ENCODE peak calls at places on chromosomes 5 and 9, in ten cellular contexts. One of them, this sample, is unnamed.

GRCh38 chr5:143140492-143141231 is 262.8 kb downstream of the NR3C1 start:
- DNase-seq in HCT116: no peak
- DNase-seq in transverse colon: peak
- DNase-seq in sigmoid colon: no peak
- DNase-seq in astrocyte: no peak
- DNase-seq in heart left ventricle: no peak
- DNase-seq in IMR-90: no peak
- DNase-seq in heart right ventricle: no peak
- DNase-seq in right atrium auricular region: no peak
- DNase-seq in fibroblast of lung: no peak
- DNase-seq in this sample: no peak

GRCh38 chr5:169384661-169385060 is 83.7 kb upstream of the SLIT3 start:
- DNase-seq in HCT116: no peak
- DNase-seq in transverse colon: no peak
- DNase-seq in sigmoid colon: no peak
- DNase-seq in astrocyte: peak
- DNase-seq in heart left ventricle: no peak
- DNase-seq in IMR-90: no peak
- DNase-seq in heart right ventricle: no peak
- DNase-seq in right atrium auricular region: no peak
- DNase-seq in fibroblast of lung: no peak
- DNase-seq in this sample: no peak

GRCh38 chr5:145637396-145637795 is 197.7 kb downstream of the PRELID2 start:
- DNase-seq in HCT116: no peak
- DNase-seq in transverse colon: no peak
- DNase-seq in sigmoid colon: no peak
- DNase-seq in astrocyte: peak
- DNase-seq in heart left ventricle: no peak
- DNase-seq in IMR-90: peak
- DNase-seq in heart right ventricle: no peak
- DNase-seq in right atrium auricular region: no peak
- DNase-seq in fibroblast of lung: peak
- DNase-seq in this sample: no peak

GRCh38 chr9:94101169-94101853 is 17.0 kb downstream of the PTPDC1 start:
- DNase-seq in HCT116: no peak
- DNase-seq in transverse colon: no peak
- DNase-seq in sigmoid colon: no peak
- DNase-seq in astrocyte: no peak
- DNase-seq in heart left ventricle: no peak
- DNase-seq in IMR-90: no peak
- DNase-seq in heart right ventricle: no peak
- DNase-seq in right atrium auricular region: no peak
- DNase-seq in fibroblast of lung: no peak
- DNase-seq in this sample: no peak

GRCh38 chr5:60229786-60230185 is 336.3 kb upstream of the PDE4D start:
- DNase-seq in HCT116: no peak
- DNase-seq in transverse colon: no peak
- DNase-seq in sigmoid colon: no peak
- DNase-seq in astrocyte: no peak
- DNase-seq in heart left ventricle: no peak
- DNase-seq in IMR-90: no peak
- DNase-seq in heart right ventricle: no peak
- DNase-seq in right atrium auricular region: no peak
- DNase-seq in fibroblast of lung: no peak
- DNase-seq in this sample: no peak

GRCh38 chr9:90842984-90843383 is 41.4 kb downstream of the SYK start:
- DNase-seq in HCT116: no peak
- DNase-seq in transverse colon: no peak
- DNase-seq in sigmoid colon: no peak
- DNase-seq in astrocyte: no peak
- DNase-seq in heart left ventricle: no peak
- DNase-seq in IMR-90: no peak
- DNase-seq in heart right ventricle: no peak
- DNase-seq in right atrium auricular region: no peak
- DNase-seq in fibroblast of lung: no peak
- DNase-seq in this sample: no peak

GRCh38 chr9:94967481-94967880 is 241.0 kb downstream of the AOPEP start:
- DNase-seq in HCT116: no peak
- DNase-seq in transverse colon: no peak
- DNase-seq in sigmoid colon: no peak
- DNase-seq in astrocyte: no peak
- DNase-seq in heart left ventricle: no peak
- DNase-seq in IMR-90: no peak
- DNase-seq in heart right ventricle: no peak
- DNase-seq in right atrium auricular region: no peak
- DNase-seq in fibroblast of lung: no peak
- DNase-seq in this sample: no peak

GRCh38 chr9:73565833-73566465 is 414.3 kb downstream of the ANXA1 start:
- DNase-seq in HCT116: no peak
- DNase-seq in transverse colon: no peak
- DNase-seq in sigmoid colon: no peak
- DNase-seq in astrocyte: peak
- DNase-seq in heart left ventricle: peak
- DNase-seq in IMR-90: no peak
- DNase-seq in heart right ventricle: peak
- DNase-seq in right atrium auricular region: no peak
- DNase-seq in fibroblast of lung: no peak
- DNase-seq in this sample: no peak

GRCh38 chr9:5493597-5494511 is 16.5 kb upstream of the PDCD1LG2 start:
- DNase-seq in HCT116: no peak
- DNase-seq in transverse colon: peak
- DNase-seq in sigmoid colon: no peak
- DNase-seq in astrocyte: peak
- DNase-seq in heart left ventricle: peak
- DNase-seq in IMR-90: peak
- DNase-seq in heart right ventricle: no peak
- DNase-seq in right atrium auricular region: no peak
- DNase-seq in fibroblast of lung: peak
- DNase-seq in this sample: no peak

GRCh38 chr9:124969401-124969800 is 28.5 kb upstream of the GOLGA1 start:
- DNase-seq in HCT116: no peak
- DNase-seq in transverse colon: no peak
- DNase-seq in sigmoid colon: no peak
- DNase-seq in astrocyte: no peak
- DNase-seq in heart left ventricle: no peak
- DNase-seq in IMR-90: no peak
- DNase-seq in heart right ventricle: no peak
- DNase-seq in right atrium auricular region: no peak
- DNase-seq in fibroblast of lung: no peak
- DNase-seq in this sample: no peak

GRCh38 chr5:56958595-56958994 is 6.7 kb upstream of the MIER3 start:
- DNase-seq in HCT116: no peak
- DNase-seq in transverse colon: no peak
- DNase-seq in sigmoid colon: no peak
- DNase-seq in astrocyte: no peak
- DNase-seq in heart left ventricle: no peak
- DNase-seq in IMR-90: no peak
- DNase-seq in heart right ventricle: no peak
- DNase-seq in right atrium auricular region: no peak
- DNase-seq in fibroblast of lung: no peak
- DNase-seq in this sample: no peak

GRCh38 chr5:132298305-132298704 is 4.1 kb downstream of the SLC22A4 start:
- DNase-seq in HCT116: no peak
- DNase-seq in transverse colon: no peak
- DNase-seq in sigmoid colon: no peak
- DNase-seq in astrocyte: no peak
- DNase-seq in heart left ventricle: no peak
- DNase-seq in IMR-90: peak
- DNase-seq in heart right ventricle: no peak
- DNase-seq in right atrium auricular region: no peak
- DNase-seq in fibroblast of lung: peak
- DNase-seq in this sample: no peak

GRCh38 chr5:165057156-165057555 is 1551.7 kb downstream of the MAT2B start:
- DNase-seq in HCT116: no peak
- DNase-seq in transverse colon: no peak
- DNase-seq in sigmoid colon: no peak
- DNase-seq in astrocyte: no peak
- DNase-seq in heart left ventricle: no peak
- DNase-seq in IMR-90: no peak
- DNase-seq in heart right ventricle: no peak
- DNase-seq in right atrium auricular region: no peak
- DNase-seq in fibroblast of lung: no peak
- DNase-seq in this sample: no peak

GRCh38 chr5:35694481-35694880 is 76.8 kb downstream of the SPEF2 start:
- DNase-seq in HCT116: no peak
- DNase-seq in transverse colon: no peak
- DNase-seq in sigmoid colon: no peak
- DNase-seq in astrocyte: no peak
- DNase-seq in heart left ventricle: no peak
- DNase-seq in IMR-90: no peak
- DNase-seq in heart right ventricle: no peak
- DNase-seq in right atrium auricular region: no peak
- DNase-seq in fibroblast of lung: no peak
- DNase-seq in this sample: no peak

DNA sequence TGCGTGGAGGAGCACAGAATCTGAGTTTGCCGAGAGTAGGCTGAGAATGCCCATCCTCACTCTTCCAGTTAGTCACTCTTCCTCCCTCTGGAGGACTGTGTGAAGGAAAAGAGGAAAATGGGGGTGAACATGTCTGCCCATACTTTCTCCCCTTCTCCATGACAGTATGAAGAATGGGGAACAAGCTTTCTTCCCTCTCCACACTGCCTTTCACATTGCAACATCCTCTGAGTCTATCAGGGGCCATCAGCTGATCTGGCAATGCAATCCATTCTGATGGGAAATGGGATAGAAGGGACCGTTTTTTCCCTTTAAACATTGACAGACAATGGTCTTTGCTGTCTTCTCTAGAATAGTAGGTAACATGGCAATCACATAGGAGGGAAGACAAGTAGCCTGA is 56.8 kb downstream of the UGCG start:
- DNase-seq in HCT116: no peak
- DNase-seq in transverse colon: no peak
- DNase-seq in sigmoid colon: no peak
- DNase-seq in astrocyte: no peak
- DNase-seq in heart left ventricle: no peak
- DNase-seq in IMR-90: no peak
- DNase-seq in heart right ventricle: no peak
- DNase-seq in right atrium auricular region: no peak
- DNase-seq in fibroblast of lung: no peak
- DNase-seq in this sample: no peak
- H3K27ac ChIP-seq in HCT116: no peak
- H3K27ac ChIP-seq in transverse colon: no peak
- H3K27ac ChIP-seq in sigmoid colon: no peak
- H3K27ac ChIP-seq in astrocyte: no peak
- H3K27ac ChIP-seq in heart left ventricle: no peak
- H3K27ac ChIP-seq in IMR-90: no peak
- H3K27ac ChIP-seq in heart right ventricle: no peak
- H3K27ac ChIP-seq in right atrium auricular region: no peak
- H3K27ac ChIP-seq in fibroblast of lung: peak
- H3K27ac ChIP-seq in this sample: no peak

GRCh38 chr5:115585265-115585664 is 17.0 kb downstream of the TICAM2 start:
- DNase-seq in HCT116: no peak
- DNase-seq in transverse colon: no peak
- DNase-seq in sigmoid colon: no peak
- DNase-seq in astrocyte: no peak
- DNase-seq in heart left ventricle: no peak
- DNase-seq in IMR-90: peak
- DNase-seq in heart right ventricle: no peak
- DNase-seq in right atrium auricular region: no peak
- DNase-seq in fibroblast of lung: no peak
- DNase-seq in this sample: no peak
- H3K27ac ChIP-seq in HCT116: no peak
- H3K27ac ChIP-seq in transverse colon: no peak
- H3K27ac ChIP-seq in sigmoid colon: no peak
- H3K27ac ChIP-seq in astrocyte: no peak
- H3K27ac ChIP-seq in heart left ventricle: no peak
- H3K27ac ChIP-seq in IMR-90: no peak
- H3K27ac ChIP-seq in heart right ventricle: no peak
- H3K27ac ChIP-seq in right atrium auricular region: no peak
- H3K27ac ChIP-seq in fibroblast of lung: no peak
- H3K27ac ChIP-seq in this sample: no peak

DNA sequence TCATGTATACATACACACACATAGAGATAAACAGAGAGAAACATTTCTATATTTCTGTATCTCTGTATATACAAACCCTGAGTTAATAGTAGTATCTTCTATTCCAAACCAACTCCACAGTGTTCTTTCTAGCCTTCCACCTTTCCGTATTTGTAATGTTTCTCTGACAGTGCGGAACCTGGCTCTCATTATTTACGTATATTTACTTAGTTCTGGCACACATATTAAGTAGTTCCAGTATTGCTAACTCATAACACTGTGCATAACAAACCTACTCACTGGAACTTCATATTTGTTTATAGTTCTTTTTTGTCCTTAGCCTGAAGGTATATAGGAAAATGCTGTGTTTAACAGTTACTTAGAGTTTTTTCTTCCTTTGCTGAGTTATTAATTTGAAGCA is 6.5 kb downstream of the OGN start:
- DNase-seq in HCT116: no peak
- DNase-seq in transverse colon: no peak
- DNase-seq in sigmoid colon: no peak
- DNase-seq in astrocyte: no peak
- DNase-seq in heart left ventricle: no peak
- DNase-seq in IMR-90: no peak
- DNase-seq in heart right ventricle: no peak
- DNase-seq in right atrium auricular region: no peak
- DNase-seq in fibroblast of lung: no peak
- DNase-seq in this sample: no peak
- H3K27ac ChIP-seq in HCT116: no peak
- H3K27ac ChIP-seq in transverse colon: no peak
- H3K27ac ChIP-seq in sigmoid colon: peak
- H3K27ac ChIP-seq in astrocyte: no peak
- H3K27ac ChIP-seq in heart left ventricle: no peak
- H3K27ac ChIP-seq in IMR-90: no peak
- H3K27ac ChIP-seq in heart right ventricle: no peak
- H3K27ac ChIP-seq in right atrium auricular region: no peak
- H3K27ac ChIP-seq in fibroblast of lung: no peak
- H3K27ac ChIP-seq in this sample: no peak

GRCh38 chr5:148991606-148992005 is 71.3 kb downstream of the SH3TC2 start:
- DNase-seq in HCT116: no peak
- DNase-seq in transverse colon: no peak
- DNase-seq in sigmoid colon: no peak
- DNase-seq in astrocyte: no peak
- DNase-seq in heart left ventricle: no peak
- DNase-seq in IMR-90: peak
- DNase-seq in heart right ventricle: no peak
- DNase-seq in right atrium auricular region: no peak
- DNase-seq in fibroblast of lung: no peak
- DNase-seq in this sample: peak

GRCh38 chr5:148992265-148992664 is 70.6 kb downstream of the SH3TC2 start:
- DNase-seq in HCT116: no peak
- DNase-seq in transverse colon: no peak
- DNase-seq in sigmoid colon: no peak
- DNase-seq in astrocyte: no peak
- DNase-seq in heart left ventricle: no peak
- DNase-seq in IMR-90: no peak
- DNase-seq in heart right ventricle: no peak
- DNase-seq in right atrium auricular region: no peak
- DNase-seq in fibroblast of lung: no peak
- DNase-seq in this sample: no peak

GRCh38 chr5:148988328-148988727 is 74.5 kb downstream of the SH3TC2 start:
- DNase-seq in HCT116: no peak
- DNase-seq in transverse colon: no peak
- DNase-seq in sigmoid colon: no peak
- DNase-seq in astrocyte: peak
- DNase-seq in heart left ventricle: no peak
- DNase-seq in IMR-90: no peak
- DNase-seq in heart right ventricle: no peak
- DNase-seq in right atrium auricular region: no peak
- DNase-seq in fibroblast of lung: no peak
- DNase-seq in this sample: no peak

GRCh38 chr5:148990817-148991216 is 72.0 kb downstream of the SH3TC2 start:
- DNase-seq in HCT116: no peak
- DNase-seq in transverse colon: no peak
- DNase-seq in sigmoid colon: no peak
- DNase-seq in astrocyte: no peak
- DNase-seq in heart left ventricle: no peak
- DNase-seq in IMR-90: no peak
- DNase-seq in heart right ventricle: no peak
- DNase-seq in right atrium auricular region: no peak
- DNase-seq in fibroblast of lung: no peak
- DNase-seq in this sample: no peak

GRCh38 chr5:148989567-148989966 is 73.3 kb downstream of the SH3TC2 start:
- DNase-seq in HCT116: no peak
- DNase-seq in transverse colon: no peak
- DNase-seq in sigmoid colon: no peak
- DNase-seq in astrocyte: no peak
- DNase-seq in heart left ventricle: no peak
- DNase-seq in IMR-90: peak
- DNase-seq in heart right ventricle: no peak
- DNase-seq in right atrium auricular region: no peak
- DNase-seq in fibroblast of lung: no peak
- DNase-seq in this sample: no peak
- H3K27ac ChIP-seq in HCT116: no peak
- H3K27ac ChIP-seq in transverse colon: no peak
- H3K27ac ChIP-seq in sigmoid colon: no peak
- H3K27ac ChIP-seq in astrocyte: no peak
- H3K27ac ChIP-seq in heart left ventricle: no peak
- H3K27ac ChIP-seq in IMR-90: no peak
- H3K27ac ChIP-seq in heart right ventricle: no peak
- H3K27ac ChIP-seq in right atrium auricular region: no peak
- H3K27ac ChIP-seq in fibroblast of lung: no peak
- H3K27ac ChIP-seq in this sample: no peak